ENCODE peak calls at places on chromosomes 2 and 18, in eight cellular contexts. S is NCI-H510A treated with DMSO at 0.1 percent for 48 hours; W is C1 segment of cervical spinal cord; X is stimulated activated naive CD8-positive, alpha-beta T cell treated with anti-CD3 and anti-CD28 coated beads, Interleukin-15, Interleukin-2, amounts not matched to agents 100 U/mL and 50 U/mL, for 24 hours; D is skeletal muscle cell; C is frontal cortex; R is NCI-H1930; Q is astrocyte of the hippocampus. P is an unnamed sample.

GRCh38 chr18:55743701-55744100 is 155.7 kb upstream of the TCF4 start:
- DNase-seq in S (no peak), W (no peak), X (no peak), D (no peak), C (no peak), R (no peak), Q (no peak), P (no peak)

GRCh38 chr2:63819765-63820717 is 21.7 kb upstream of the UGP2 start:
- DNase-seq in S (peak; percentile 16), W (no peak), X (no peak), D (peak; percentile 71), C (no peak), R (no peak), Q (no peak), P (no peak)

GRCh38 chr2:84832772-84833461 is 48.0 kb downstream of the TRABD2A start:
- DNase-seq in S (no peak), W (peak; percentile 21), X (no peak), D (no peak), C (no peak), R (no peak), Q (peak; percentile 37), P (no peak)

GRCh38 chr2:207137922-207138321 is 27.8 kb downstream of the KLF7 start:
- DNase-seq in S (no peak), W (no peak), X (no peak), D (no peak), C (no peak), R (no peak), Q (no peak), P (no peak)

GRCh38 chr2:104599802-104600510 is 254.0 kb upstream of the POU3F3 start:
- DNase-seq in S (no peak), W (no peak), X (no peak), D (peak; percentile 61), C (no peak), R (no peak), Q (peak; percentile 84), P (peak; percentile 7)

GRCh38 chr2:182767578-182767977 is 51.5 kb downstream of the DNAJC10 start:
- DNase-seq in S (no peak), W (no peak), X (no peak), D (no peak), C (no peak), R (no peak), Q (peak; percentile 44), P (no peak)

GRCh38 chr2:137467246-137467862 is 496.9 kb upstream of the HNMT start:
- DNase-seq in S (peak; percentile 51), W (no peak), X (no peak), D (no peak), C (peak; percentile 4), R (no peak), Q (peak; percentile 56), P (no peak)

GRCh38 chr2:112474844-112475486 is 7.0 kb upstream of the TTL start:
- DNase-seq in S (no peak), W (no peak), X (no peak), D (no peak), C (no peak), R (no peak), Q (peak; percentile 54), P (no peak)

GRCh38 chr2:171172980-171173542 is 12.4 kb upstream of the TLK1 start:
- DNase-seq in S (no peak), W (no peak), X (no peak), D (no peak), C (no peak), R (no peak), Q (no peak), P (no peak)

GRCh38 chr2:143835481-143835880 is 684.4 kb downstream of the ZEB2 start:
- DNase-seq in S (no peak), W (no peak), X (no peak), D (no peak), C (no peak), R (no peak), Q (no peak), P (no peak)

GRCh38 chr2:18272148-18272494 is 288.3 kb downstream of the RDH14 start:
- DNase-seq in S (no peak), W (no peak), X (no peak), D (no peak), C (no peak), R (no peak), Q (no peak), P (no peak)

GRCh38 chr2:160491922-160492371 is 1.7 kb downstream of the RBMS1 start:
- DNase-seq in S (no peak), W (no peak), X (no peak), D (peak; percentile 32), C (no peak), R (no peak), Q (peak; percentile 74), P (peak; percentile 47)

GRCh38 chr2:106096446-106097369 is 97.4 kb downstream of the UXS1 start:
- DNase-seq in S (no peak), W (no peak), X (no peak), D (no peak), C (no peak), R (no peak), Q (no peak), P (no peak)

GRCh38 chr2:8600456-8600855 is 81.4 kb upstream of the ID2 start:
- DNase-seq in S (no peak), W (no peak), X (no peak), D (no peak), C (no peak), R (no peak), Q (no peak), P (no peak)

GRCh38 chr2:108212671-108213070 is 27.1 kb upstream of the SULT1C3 start:
- DNase-seq in S (no peak), W (no peak), X (no peak), D (no peak), C (no peak), R (no peak), Q (no peak), P (no peak)

GRCh38 chr2:29143657-29144056 is 28.4 kb downstream of the CLIP4 start:
- DNase-seq in S (no peak), W (no peak), X (no peak), D (no peak), C (no peak), R (no peak), Q (no peak), P (no peak)

GRCh38 chr2:164706522-164706921 is 85.2 kb upstream of the GRB14 start:
- DNase-seq in S (no peak), W (no peak), X (no peak), D (peak; percentile 59), C (no peak), R (no peak), Q (peak; percentile 21), P (peak; percentile 50)